ENCODE peak calls at places on chromosome 6, in nine cellular contexts. One of them, this sample, is unnamed.

GRCh38 chr6:91042656-91043055 is 455.8 kb upstream of the MAP3K7 start:
- DNase-seq in transverse colon: no peak
- DNase-seq in GM12878: no peak
- DNase-seq in NB4: no peak
- DNase-seq in body of pancreas: no peak
- DNase-seq in A549: no peak
- DNase-seq in heart left ventricle: no peak
- DNase-seq in spleen: no peak
- DNase-seq in sigmoid colon: no peak
- DNase-seq in this sample: no peak

GRCh38 chr6:153069897-153070296 is 61.2 kb downstream of the RGS17 start:
- DNase-seq in NB4: no peak
- DNase-seq in spleen: no peak
- DNase-seq in A549: no peak
- DNase-seq in transverse colon: no peak
- DNase-seq in GM12878: no peak
- DNase-seq in sigmoid colon: no peak
- DNase-seq in body of pancreas: no peak
- DNase-seq in heart left ventricle: no peak
- DNase-seq in this sample: no peak

GRCh38 chr6:125789576-125790402 is 971 bp upstream of the NCOA7 start:
- DNase-seq in spleen: peak
- DNase-seq in A549: no peak
- DNase-seq in transverse colon: peak
- DNase-seq in body of pancreas: peak
- DNase-seq in heart left ventricle: peak
- DNase-seq in NB4: peak
- DNase-seq in sigmoid colon: peak
- DNase-seq in GM12878: no peak
- DNase-seq in this sample: no peak

GRCh38 chr6:132812255-132812732 is 2.1 kb upstream of the RPS12 start:
- DNase-seq in transverse colon: no peak
- DNase-seq in heart left ventricle: no peak
- DNase-seq in sigmoid colon: no peak
- DNase-seq in body of pancreas: no peak
- DNase-seq in spleen: no peak
- DNase-seq in NB4: peak
- DNase-seq in GM12878: no peak
- DNase-seq in A549: no peak
- DNase-seq in this sample: no peak

GRCh38 chr6:44177691-44178423 is 19.2 kb downstream of the CAPN11 start:
- DNase-seq in heart left ventricle: peak
- DNase-seq in spleen: no peak
- DNase-seq in NB4: no peak
- DNase-seq in GM12878: no peak
- DNase-seq in A549: no peak
- DNase-seq in body of pancreas: peak
- DNase-seq in transverse colon: peak
- DNase-seq in sigmoid colon: peak
- DNase-seq in this sample: no peak

GRCh38 chr6:163133017-163133416 is 281.5 kb upstream of the QKI start:
- DNase-seq in NB4: peak
- DNase-seq in spleen: no peak
- DNase-seq in body of pancreas: no peak
- DNase-seq in sigmoid colon: no peak
- DNase-seq in A549: no peak
- DNase-seq in GM12878: no peak
- DNase-seq in transverse colon: no peak
- DNase-seq in heart left ventricle: no peak
- DNase-seq in this sample: no peak

GRCh38 chr6:5139828-5140771 is 55.0 kb downstream of the PPP1R3G start:
- DNase-seq in transverse colon: no peak
- DNase-seq in GM12878: no peak
- DNase-seq in heart left ventricle: no peak
- DNase-seq in sigmoid colon: no peak
- DNase-seq in NB4: no peak
- DNase-seq in A549: no peak
- DNase-seq in body of pancreas: no peak
- DNase-seq in spleen: no peak
- DNase-seq in this sample: no peak

GRCh38 chr6:133333852-133334251 is 92.7 kb downstream of the EYA4 start:
- DNase-seq in GM12878: no peak
- DNase-seq in transverse colon: no peak
- DNase-seq in heart left ventricle: no peak
- DNase-seq in A549: no peak
- DNase-seq in NB4: no peak
- DNase-seq in sigmoid colon: no peak
- DNase-seq in spleen: no peak
- DNase-seq in body of pancreas: no peak
- DNase-seq in this sample: no peak

GRCh38 chr6:157518399-157519250 is 137.6 kb downstream of the ZDHHC14 start:
- DNase-seq in transverse colon: no peak
- DNase-seq in sigmoid colon: no peak
- DNase-seq in NB4: no peak
- DNase-seq in spleen: no peak
- DNase-seq in GM12878: no peak
- DNase-seq in body of pancreas: no peak
- DNase-seq in heart left ventricle: peak
- DNase-seq in A549: peak
- DNase-seq in this sample: no peak

GRCh38 chr6:134678436-134678889 is 271.4 kb downstream of the ALDH8A1 start:
- DNase-seq in body of pancreas: peak
- DNase-seq in sigmoid colon: no peak
- DNase-seq in spleen: no peak
- DNase-seq in A549: no peak
- DNase-seq in transverse colon: peak
- DNase-seq in NB4: no peak
- DNase-seq in GM12878: no peak
- DNase-seq in heart left ventricle: peak
- DNase-seq in this sample: no peak

GRCh38 chr6:33692078-33692759 is 19.3 kb downstream of the UQCC2 start:
- DNase-seq in body of pancreas: no peak
- DNase-seq in transverse colon: no peak
- DNase-seq in NB4: no peak
- DNase-seq in A549: no peak
- DNase-seq in sigmoid colon: no peak
- DNase-seq in GM12878: no peak
- DNase-seq in heart left ventricle: peak
- DNase-seq in spleen: no peak
- DNase-seq in this sample: no peak

GRCh38 chr6:157099912-157100593 is 223.3 kb downstream of the TMEM242 start:
- DNase-seq in A549: no peak
- DNase-seq in sigmoid colon: no peak
- DNase-seq in GM12878: peak
- DNase-seq in body of pancreas: no peak
- DNase-seq in heart left ventricle: no peak
- DNase-seq in spleen: no peak
- DNase-seq in NB4: no peak
- DNase-seq in transverse colon: no peak
- DNase-seq in this sample: peak

GRCh38 chr6:131213501-131213990 is 78.3 kb downstream of the AKAP7 start:
- DNase-seq in transverse colon: no peak
- DNase-seq in body of pancreas: no peak
- DNase-seq in sigmoid colon: no peak
- DNase-seq in spleen: no peak
- DNase-seq in NB4: no peak
- DNase-seq in GM12878: no peak
- DNase-seq in A549: no peak
- DNase-seq in heart left ventricle: no peak
- DNase-seq in this sample: no peak

GRCh38 chr6:159727717-159728440 is 573 bp downstream of the WTAP start:
- DNase-seq in sigmoid colon: no peak
- DNase-seq in transverse colon: no peak
- DNase-seq in spleen: no peak
- DNase-seq in body of pancreas: no peak
- DNase-seq in A549: peak
- DNase-seq in GM12878: no peak
- DNase-seq in NB4: peak
- DNase-seq in heart left ventricle: peak
- DNase-seq in this sample: peak

GRCh38 chr6:159724778-159725177 is 2.5 kb upstream of the WTAP start:
- DNase-seq in A549: no peak
- DNase-seq in transverse colon: no peak
- DNase-seq in heart left ventricle: no peak
- DNase-seq in sigmoid colon: no peak
- DNase-seq in NB4: no peak
- DNase-seq in body of pancreas: no peak
- DNase-seq in GM12878: no peak
- DNase-seq in spleen: no peak
- DNase-seq in this sample: no peak

GRCh38 chr6:159728552-159728951 is 1.2 kb downstream of the WTAP start:
- DNase-seq in body of pancreas: no peak
- DNase-seq in A549: no peak
- DNase-seq in heart left ventricle: no peak
- DNase-seq in GM12878: no peak
- DNase-seq in spleen: no peak
- DNase-seq in transverse colon: no peak
- DNase-seq in sigmoid colon: no peak
- DNase-seq in NB4: no peak
- DNase-seq in this sample: no peak

GRCh38 chr6:159726196-159726917 is 949 bp upstream of the WTAP start:
- DNase-seq in heart left ventricle: no peak
- DNase-seq in A549: no peak
- DNase-seq in NB4: no peak
- DNase-seq in body of pancreas: no peak
- DNase-seq in spleen: no peak
- DNase-seq in transverse colon: no peak
- DNase-seq in GM12878: no peak
- DNase-seq in sigmoid colon: no peak
- DNase-seq in this sample: no peak

DNA sequence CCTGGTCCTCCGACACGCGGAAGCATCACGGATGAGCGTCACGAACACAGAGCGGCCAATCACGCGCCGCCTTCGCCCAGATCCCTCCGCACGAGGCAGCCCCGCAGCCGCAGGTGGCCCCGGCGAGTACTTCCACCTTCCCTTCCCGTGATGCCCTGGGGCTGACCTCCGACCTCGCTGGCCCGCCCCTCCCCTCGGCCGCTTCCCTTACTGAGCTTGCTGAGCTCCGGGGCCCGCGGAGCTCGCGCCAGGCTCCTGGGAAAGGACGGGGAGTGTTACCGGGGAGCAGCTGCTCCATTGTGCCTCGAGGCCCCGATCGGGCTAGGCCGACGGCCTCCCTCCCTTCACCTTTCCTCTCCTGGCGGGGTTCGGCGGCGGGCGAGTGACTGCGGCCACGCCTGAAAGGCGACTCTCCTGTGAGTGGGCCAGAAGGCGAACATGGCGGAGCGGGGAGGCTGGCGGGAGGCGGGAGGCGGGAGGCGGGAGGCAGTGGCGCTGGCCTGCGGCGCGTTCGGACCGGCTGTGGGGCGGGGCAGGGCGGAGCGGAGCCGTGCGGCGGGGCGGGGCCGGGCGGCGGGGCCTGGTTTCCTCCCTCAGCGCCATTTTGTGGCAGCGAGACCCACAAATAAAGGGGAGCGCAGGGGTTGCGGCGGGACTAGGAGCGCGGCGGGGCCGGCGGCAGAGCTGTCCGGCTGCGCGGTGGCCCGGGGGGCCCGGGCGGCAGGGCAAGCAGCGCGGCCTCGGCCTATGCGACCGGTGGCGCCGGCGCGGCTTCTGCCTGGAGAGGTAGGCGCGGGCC is at the start of gene WTAP:
- DNase-seq in GM12878: peak
- DNase-seq in sigmoid colon: peak
- DNase-seq in body of pancreas: peak
- DNase-seq in NB4: peak
- DNase-seq in transverse colon: peak
- DNase-seq in heart left ventricle: peak
- DNase-seq in A549: peak
- DNase-seq in spleen: peak
- DNase-seq in this sample: peak
- TF ChIP-seq POLR2A in GM12878: peak
- TF ChIP-seq POLR2A in sigmoid colon: peak
- TF ChIP-seq POLR2A in body of pancreas: peak
- TF ChIP-seq POLR2A in NB4: peak
- TF ChIP-seq POLR2A in transverse colon: peak
- TF ChIP-seq POLR2A in heart left ventricle: no peak
- TF ChIP-seq POLR2A in A549: peak
- TF ChIP-seq POLR2A in spleen: peak
- TF ChIP-seq POLR2A in this sample: peak

DNA sequence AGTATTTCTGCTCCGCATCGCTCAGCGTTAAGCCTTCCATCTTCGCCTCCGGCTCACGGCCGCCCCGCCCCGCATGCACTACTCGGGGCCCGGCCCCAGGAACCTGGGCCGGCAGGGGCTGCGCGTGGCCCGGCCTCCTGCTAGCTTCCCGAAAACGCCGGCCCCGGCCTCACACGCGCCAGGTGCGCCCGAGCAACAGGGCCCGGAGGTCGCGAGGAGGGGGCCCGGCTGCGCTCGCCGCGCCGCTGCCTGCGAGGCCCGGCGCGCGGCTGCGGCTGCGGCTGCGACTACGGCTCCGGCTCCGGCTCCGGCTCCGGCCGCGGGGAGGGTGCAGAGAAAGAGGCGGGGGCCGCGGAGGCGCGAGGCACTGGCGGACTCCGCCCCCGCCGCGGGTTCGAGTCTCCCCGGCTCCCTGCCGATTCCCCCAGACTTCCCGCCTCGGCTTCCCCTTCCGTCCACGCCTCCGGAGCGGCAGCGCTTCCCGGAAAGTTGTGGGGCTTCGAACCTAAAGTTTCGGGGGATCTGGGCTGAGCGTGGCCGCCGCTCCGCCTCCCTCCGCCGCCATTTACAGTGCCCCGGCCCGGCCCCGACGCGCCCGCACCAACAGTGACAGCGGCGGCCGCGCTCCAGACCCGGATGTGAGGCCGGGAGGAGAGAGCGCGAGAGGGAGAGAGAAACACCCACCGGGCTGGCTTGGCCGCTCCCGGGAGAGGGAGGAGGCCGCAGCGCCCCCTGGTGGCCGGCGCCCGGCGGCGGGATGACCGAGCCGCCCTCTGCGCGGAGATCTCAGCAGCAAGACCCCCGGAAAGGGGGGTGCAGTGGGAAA is at the start of gene REPS1:
- DNase-seq in NB4: peak
- DNase-seq in heart left ventricle: peak
- DNase-seq in A549: peak
- DNase-seq in spleen: peak
- DNase-seq in GM12878: peak
- DNase-seq in body of pancreas: peak
- DNase-seq in transverse colon: peak
- DNase-seq in sigmoid colon: peak
- DNase-seq in this sample: peak
- TF ChIP-seq POLR2A in NB4: peak
- TF ChIP-seq POLR2A in heart left ventricle: no peak
- TF ChIP-seq POLR2A in A549: peak
- TF ChIP-seq POLR2A in spleen: no peak
- TF ChIP-seq POLR2A in GM12878: peak
- TF ChIP-seq POLR2A in body of pancreas: peak
- TF ChIP-seq POLR2A in transverse colon: peak
- TF ChIP-seq POLR2A in sigmoid colon: peak
- TF ChIP-seq POLR2A in this sample: peak

GRCh38 chr6:118645395-118645794 is 6.0 kb downstream of the CEP85L start:
- DNase-seq in body of pancreas: peak
- DNase-seq in spleen: no peak
- DNase-seq in NB4: peak
- DNase-seq in heart left ventricle: no peak
- DNase-seq in sigmoid colon: no peak
- DNase-seq in GM12878: no peak
- DNase-seq in transverse colon: no peak
- DNase-seq in A549: no peak
- DNase-seq in this sample: no peak
- TF ChIP-seq POLR2A in body of pancreas: no peak
- TF ChIP-seq POLR2A in spleen: no peak
- TF ChIP-seq POLR2A in NB4: no peak
- TF ChIP-seq POLR2A in heart left ventricle: no peak
- TF ChIP-seq POLR2A in sigmoid colon: no peak
- TF ChIP-seq POLR2A in GM12878: no peak
- TF ChIP-seq POLR2A in transverse colon: no peak
- TF ChIP-seq POLR2A in A549: no peak
- TF ChIP-seq POLR2A in this sample: no peak

GRCh38 chr6:81752969-81753708 is 658 bp upstream of the TENT5A start:
- DNase-seq in spleen: peak
- DNase-seq in GM12878: no peak
- DNase-seq in NB4: peak
- DNase-seq in body of pancreas: peak
- DNase-seq in transverse colon: peak
- DNase-seq in A549: peak
- DNase-seq in heart left ventricle: peak
- DNase-seq in sigmoid colon: peak
- DNase-seq in this sample: peak
- TF ChIP-seq POLR2A in spleen: no peak
- TF ChIP-seq POLR2A in GM12878: no peak
- TF ChIP-seq POLR2A in NB4: peak
- TF ChIP-seq POLR2A in body of pancreas: peak
- TF ChIP-seq POLR2A in transverse colon: peak
- TF ChIP-seq POLR2A in A549: peak
- TF ChIP-seq POLR2A in heart left ventricle: peak
- TF ChIP-seq POLR2A in sigmoid colon: peak
- TF ChIP-seq POLR2A in this sample: no peak

This sample was measured in GM12891.